ENCODE peak calls at places on chromosomes 16 and 17, in nine cellular contexts. D is AG09309; S is lower leg skin; U is AG04450; J is thoracic aorta; C is IMR-90; Q is Peyer's patch; A is activated B cell treated with CpG ODN at 0.5 μM for 24 hours; O is CD4-positive, alpha-beta T cell. L is an unnamed sample.

GRCh38 chr17:28684963-28685362 is 23.0 kb downstream of the SUPT6H start:
- DNase-seq in D (no peak), S (no peak), U (no peak), J (no peak), C (peak; percentile 16), Q (peak; percentile 75), A (no peak), O (no peak), L (no peak)

GRCh38 chr17:73476890-73477350 is 165.1 kb upstream of the CDC42EP4 start:
- DNase-seq in D (no peak), S (no peak), U (no peak), J (no peak), C (no peak), Q (no peak), A (no peak), O (no peak), L (no peak)

GRCh38 chr17:35129973-35130351 is 8.5 kb downstream of the FNDC8 start:
- DNase-seq in D (no peak), S (no peak), U (no peak), J (no peak), C (peak; percentile 40), Q (no peak), A (no peak), O (no peak), L (no peak)

GRCh38 chr17:83053779-83054451 is 25.5 kb upstream of the METRNL start:
- DNase-seq in D (no peak), S (peak; percentile 65), U (no peak), J (no peak), C (no peak), Q (peak; percentile 74), A (peak; percentile 21), O (no peak), L (no peak)

GRCh38 chr16:16148755-16149154 is 74.5 kb downstream of the ABCC6 start:
- DNase-seq in D (no peak), S (no peak), U (no peak), J (no peak), C (no peak), Q (no peak), A (no peak), O (no peak), L (no peak)

GRCh38 chr17:7835818-7836595 is 2.0 kb downstream of the KDM6B start:
- DNase-seq in D (no peak), S (no peak), U (no peak), J (no peak), C (peak; percentile 58), Q (peak; percentile 83), A (no peak), O (no peak), L (peak; percentile 46)

GRCh38 chr16:88013091-88013609 is 61.9 kb downstream of the BANP start:
- DNase-seq in D (no peak), S (no peak), U (no peak), J (no peak), C (peak; percentile 11), Q (no peak), A (peak; percentile 11), O (no peak), L (no peak)

GRCh38 chr16:49652441-49653175 is 203.3 kb downstream of the ZNF423 start:
- DNase-seq in D (peak; percentile 54), S (no peak), U (no peak), J (no peak), C (no peak), Q (no peak), A (no peak), O (no peak), L (no peak)

GRCh38 chr17:28045304-28045703 is 2.8 kb downstream of the NLK start:
- DNase-seq in D (no peak), S (no peak), U (no peak), J (no peak), C (no peak), Q (no peak), A (no peak), O (no peak), L (no peak)

GRCh38 chr17:61575352-61575975 is 15.6 kb downstream of the NACA2 start:
- DNase-seq in D (no peak), S (no peak), U (no peak), J (no peak), C (peak; percentile 25), Q (no peak), A (no peak), O (no peak), L (no peak)

GRCh38 chr17:61575983-61576382 is 15.0 kb downstream of the NACA2 start:
- DNase-seq in D (no peak), S (no peak), U (no peak), J (no peak), C (no peak), Q (no peak), A (no peak), O (no peak), L (no peak)

GRCh38 chr17:61578645-61579044 is 12.4 kb downstream of the NACA2 start:
- DNase-seq in D (no peak), S (no peak), U (no peak), J (no peak), C (no peak), Q (no peak), A (no peak), O (no peak), L (no peak)

GRCh38 chr17:61571624-61572023 is 19.4 kb downstream of the NACA2 start:
- DNase-seq in D (no peak), S (no peak), U (no peak), J (no peak), C (no peak), Q (no peak), A (no peak), O (no peak), L (no peak)

GRCh38 chr17:61574542-61575351 is 16.3 kb downstream of the NACA2 start:
- DNase-seq in D (no peak), S (no peak), U (no peak), J (no peak), C (peak; percentile 65), Q (peak; percentile 47), A (no peak), O (no peak), L (peak; percentile 29)
- TF ChIP-seq CTCF in D (peak; percentile 46), S (no peak), U (peak; percentile 54), J (no peak), C (peak; percentile 46), Q (no peak), A (no peak), O (no peak), L (no peak)

GRCh38 chr17:70492368-70492767 is 323.0 kb downstream of the KCNJ2 start:
- DNase-seq in D (no peak), S (no peak), U (no peak), J (no peak), C (no peak), Q (no peak), A (no peak), O (no peak), L (no peak)
- TF ChIP-seq CTCF in D (no peak), S (no peak), U (no peak), J (no peak), C (no peak), Q (no peak), A (no peak), O (no peak), L (no peak)

GRCh38 chr16:3992297-3993051 is 112.0 kb upstream of the CREBBP start:
- DNase-seq in D (no peak), S (no peak), U (no peak), J (no peak), C (no peak), Q (no peak), A (no peak), O (no peak), L (no peak)
- TF ChIP-seq CTCF in D (no peak), S (no peak), U (no peak), J (no peak), C (no peak), Q (no peak), A (no peak), O (no peak), L (no peak)

GRCh38 chr17:18190629-18191028 is 7.0 kb downstream of the ALKBH5 start:
- DNase-seq in D (no peak), S (no peak), U (no peak), J (no peak), C (no peak), Q (no peak), A (no peak), O (no peak), L (no peak)

GRCh38 chr17:18194394-18194793 is 10.8 kb downstream of the ALKBH5 start:
- DNase-seq in D (no peak), S (no peak), U (no peak), J (no peak), C (no peak), Q (no peak), A (no peak), O (no peak), L (no peak)

GRCh38 chr17:18191071-18191667 is 7.5 kb downstream of the ALKBH5 start:
- DNase-seq in D (no peak), S (no peak), U (no peak), J (peak; percentile 15), C (no peak), Q (no peak), A (no peak), O (no peak), L (no peak)

GRCh38 chr17:18194804-18195203 is 11.2 kb downstream of the ALKBH5 start:
- DNase-seq in D (no peak), S (no peak), U (no peak), J (no peak), C (no peak), Q (no peak), A (no peak), O (no peak), L (no peak)

DNA sequence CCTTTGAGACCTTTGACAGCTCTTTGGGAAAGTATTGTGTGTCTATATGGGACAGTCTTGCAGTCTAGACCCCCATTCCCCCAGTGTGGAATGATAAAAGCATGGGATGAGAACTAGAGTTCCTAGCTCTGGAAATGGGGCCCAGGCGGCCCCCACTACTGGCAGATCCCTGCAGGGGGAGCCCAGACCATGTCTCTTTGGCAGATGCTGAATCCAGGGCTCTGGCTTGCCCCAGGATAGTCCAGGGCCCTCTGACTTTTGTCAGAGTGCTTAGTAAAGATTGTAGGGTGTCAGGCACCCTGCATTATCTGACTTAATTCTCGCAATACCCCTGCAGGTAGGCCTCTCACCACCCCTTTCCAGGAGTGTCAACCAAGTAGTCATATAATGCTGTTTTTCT is 8.3 kb downstream of the ALKBH5 start:
- DNase-seq in D (no peak), S (no peak), U (no peak), J (no peak), C (no peak), Q (no peak), A (no peak), O (no peak), L (peak; percentile 11)
- TF ChIP-seq CTCF in D (peak; percentile 38), S (no peak), U (peak; percentile 37), J (no peak), C (peak; percentile 31), Q (no peak), A (no peak), O (no peak), L (no peak)

L was measured in Calu3.